ENCODE peak calls at places on chromosomes 16 and 17, in four cellular contexts. X is A549, Y is K562, L is HepG2. V is an unnamed sample.

GRCh38 chr16:70390774-70391173 is 44.1 kb downstream of the DDX19A start:
- DNase-seq in X (no peak), Y (no peak), L (no peak), V (no peak)

GRCh38 chr17:19812407-19812806 is 55.3 kb downstream of the ULK2 start:
- DNase-seq in X (no peak), Y (peak), L (no peak), V (no peak)

GRCh38 chr17:80598813-80599545 is 54.3 kb downstream of the RPTOR start:
- DNase-seq in X (no peak), Y (no peak), L (no peak), V (no peak)

GRCh38 chr17:70582777-70583176 is 413.4 kb downstream of the KCNJ2 start:
- DNase-seq in X (no peak), Y (no peak), L (no peak), V (no peak)

GRCh38 chr17:42399121-42399520 is 10.9 kb upstream of the STAT3 start:
- DNase-seq in X (no peak), Y (no peak), L (no peak), V (no peak)

GRCh38 chr17:80992077-80992947 is 671 bp downstream of the CHMP6 start:
- DNase-seq in X (no peak), Y (no peak), L (no peak), V (peak)

GRCh38 chr16:54136276-54136625 is 150.3 kb downstream of the IRX3 start:
- DNase-seq in X (no peak), Y (no peak), L (no peak), V (no peak)

GRCh38 chr16:2038359-2039285 is 9.0 kb downstream of the NTHL1 start:
- DNase-seq in X (no peak), Y (no peak), L (no peak), V (no peak)

GRCh38 chr16:50067290-50067853 is 1.6 kb downstream of the HEATR3 start:
- DNase-seq in X (peak), Y (peak), L (peak), V (no peak)

GRCh38 chr17:53571342-53571741 is 251.4 kb upstream of the KIF2B start:
- DNase-seq in X (no peak), Y (no peak), L (no peak), V (no peak)

GRCh38 chr16:89972244-89973234 is 24.0 kb downstream of the DEF8 start:
- DNase-seq in X (peak), Y (peak), L (peak), V (peak)

GRCh38 chr16:88855736-88856121 is 1.0 kb downstream of the GALNS start:
- DNase-seq in X (no peak), Y (no peak), L (no peak), V (no peak)

GRCh38 chr16:22007509-22008214 is at the start of gene MOSMO:
- DNase-seq in X (peak), Y (peak), L (peak), V (peak)

GRCh38 chr17:34485999-34486398 is 93.4 kb upstream of the TMEM132E start:
- DNase-seq in X (no peak), Y (no peak), L (no peak), V (no peak)

GRCh38 chr16:53504161-53504663 is 1.2 kb upstream of the AKTIP start:
- DNase-seq in X (no peak), Y (peak), L (no peak), V (peak)

GRCh38 chr17:75430159-75430748 is 24.8 kb upstream of the GRB2 start:
- DNase-seq in X (peak), Y (no peak), L (peak), V (peak)

GRCh38 chr17:7553356-7553755 is 4.5 kb downstream of the TNFSF12 start:
- DNase-seq in X (no peak), Y (peak), L (no peak), V (no peak)

GRCh38 chr17:797236-797635 is 15.1 kb downstream of the MRM3 start:
- DNase-seq in X (no peak), Y (no peak), L (no peak), V (no peak)

GRCh38 chr16:5032748-5033167 is 977 bp downstream of the NAGPA start:
- DNase-seq in X (no peak), Y (peak), L (peak), V (no peak)

GRCh38 chr17:3482851-3483250 is 7.1 kb downstream of the ASPA start:
- DNase-seq in X (no peak), Y (no peak), L (no peak), V (no peak)

GRCh38 chr17:74768069-74768762 is 7.9 kb downstream of the NAT9 start:
- DNase-seq in X (no peak), Y (no peak), L (no peak), V (no peak)

GRCh38 chr17:66764559-66764958 is 70.4 kb upstream of the CACNG5 start:
- DNase-seq in X (no peak), Y (no peak), L (no peak), V (no peak)

GRCh38 chr16:77965346-77965745 is 57.0 kb upstream of the CLEC3A start:
- DNase-seq in X (no peak), Y (no peak), L (no peak), V (no peak)

GRCh38 chr16:84836234-84836647 is 16.5 kb downstream of the CRISPLD2 start:
- DNase-seq in X (no peak), Y (no peak), L (no peak), V (peak)

GRCh38 chr17:29115906-29116651 is 64.1 kb downstream of the MYO18A start:
- DNase-seq in X (peak), Y (peak), L (peak), V (peak)

GRCh38 chr16:65038125-65038524 is 83.7 kb downstream of the CDH11 start:
- DNase-seq in X (no peak), Y (no peak), L (no peak), V (no peak)

GRCh38 chr17:2238432-2239169 is 65.0 kb downstream of the SMG6 start:
- DNase-seq in X (no peak), Y (no peak), L (no peak), V (no peak)

GRCh38 chr16:69166221-69166833 is 20.6 kb upstream of the SNTB2 start:
- DNase-seq in X (no peak), Y (no peak), L (no peak), V (no peak)

GRCh38 chr17:55264273-55264639 is 504 bp upstream of the HLF start:
- DNase-seq in X (no peak), Y (no peak), L (no peak), V (no peak)

GRCh38 chr17:67279115-67279514 is 34.1 kb upstream of the HELZ start:
- DNase-seq in X (no peak), Y (no peak), L (peak), V (no peak)

GRCh38 chr16:18931756-18932155 is 5.5 kb upstream of the SMG1 start:
- DNase-seq in X (no peak), Y (no peak), L (peak), V (no peak)

GRCh38 chr17:42188749-42189650 is 3.7 kb upstream of the HCRT start:
- DNase-seq in X (no peak), Y (no peak), L (no peak), V (no peak)

GRCh38 chr16:22008215-22009142 is 568 bp downstream of the MOSMO start:
- DNase-seq in X (peak), Y (peak), L (no peak), V (peak)

GRCh38 chr17:34420254-34420766 is 57.3 kb upstream of the CCL1 start:
- DNase-seq in X (peak), Y (peak), L (peak), V (peak)

GRCh38 chr16:2465653-2466415 is 5.3 kb upstream of the NTN3 start:
- DNase-seq in X (peak), Y (peak), L (no peak), V (peak)

GRCh38 chr17:75864448-75864871 is 9.3 kb upstream of the WBP2 start:
- DNase-seq in X (no peak), Y (peak), L (no peak), V (no peak)

GRCh38 chr17:4032738-4033137 is 68.5 kb upstream of the ATP2A3 start:
- DNase-seq in X (no peak), Y (no peak), L (no peak), V (peak)

GRCh38 chr17:71032746-71033273 is 863.5 kb downstream of the KCNJ2 start:
- DNase-seq in X (no peak), Y (no peak), L (no peak), V (peak)

GRCh38 chr17:5877948-5878347 is 192.2 kb upstream of the WSCD1 start:
- DNase-seq in X (no peak), Y (no peak), L (no peak), V (no peak)

GRCh38 chr16:58481931-58482330 is 18.0 kb upstream of the NDRG4 start:
- DNase-seq in X (no peak), Y (no peak), L (no peak), V (no peak)

GRCh38 chr16:48999034-48999433 is 282.6 kb downstream of the CBLN1 start:
- DNase-seq in X (no peak), Y (no peak), L (no peak), V (no peak)

GRCh38 chr16:48997946-48998345 is 283.7 kb downstream of the CBLN1 start:
- DNase-seq in X (no peak), Y (no peak), L (no peak), V (no peak)

GRCh38 chr16:49000594-49000993 is 281.0 kb downstream of the CBLN1 start:
- DNase-seq in X (no peak), Y (peak), L (no peak), V (peak)

GRCh38 chr16:48997081-48997615 is 284.5 kb downstream of the CBLN1 start:
- DNase-seq in X (no peak), Y (no peak), L (no peak), V (no peak)

DNA sequence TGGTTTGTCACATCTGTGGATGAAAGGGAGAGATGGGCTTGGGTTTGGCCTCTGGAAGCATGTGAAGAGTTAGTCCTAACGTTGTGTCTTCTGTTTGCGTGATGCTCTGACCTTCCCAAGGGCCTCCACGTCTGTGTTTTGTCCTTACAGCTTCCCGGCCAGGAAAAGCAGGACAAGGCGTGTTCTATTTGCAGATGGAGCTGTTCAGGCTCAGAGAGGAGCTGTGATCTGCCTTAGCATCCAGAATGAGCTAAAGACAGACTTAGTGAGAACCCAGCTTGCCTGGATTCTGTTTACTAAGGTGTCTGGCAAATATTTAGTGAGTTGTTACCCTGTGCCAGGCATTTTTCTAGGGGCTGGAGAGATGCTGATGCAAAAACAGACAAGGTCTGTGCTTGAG is 282.1 kb downstream of the CBLN1 start:
- DNase-seq in X (no peak), Y (no peak), L (no peak), V (no peak)
- TF ChIP-seq HMGXB4 in X (no peak), Y (no peak), L (no peak), V (no peak)

GRCh38 chr16:16116841-16117240 is 106.5 kb downstream of the ABCC6 start:
- DNase-seq in X (no peak), Y (no peak), L (no peak), V (no peak)
- TF ChIP-seq HMGXB4 in X (no peak), Y (no peak), L (no peak), V (no peak)

GRCh38 chr16:67858448-67858993 is 11.0 kb upstream of the CENPT start:
- DNase-seq in X (no peak), Y (no peak), L (no peak), V (no peak)

GRCh38 chr16:67860589-67861398 is 12.1 kb upstream of the EDC4 start:
- DNase-seq in X (no peak), Y (peak), L (no peak), V (no peak)

GRCh38 chr16:67855789-67856188 is 8.3 kb upstream of the CENPT start:
- DNase-seq in X (no peak), Y (no peak), L (no peak), V (no peak)

GRCh38 chr16:67856927-67857546 is 9.5 kb upstream of the CENPT start:
- DNase-seq in X (no peak), Y (no peak), L (no peak), V (no peak)

GRCh38 chr16:67857547-67858233 is 10.2 kb upstream of the CENPT start:
- DNase-seq in X (peak), Y (peak), L (peak), V (peak)
- TF ChIP-seq HMGXB4 in X (no peak), Y (no peak), L (peak), V (no peak)

GRCh38 chr17:49209061-49209571 is 1.3 kb downstream of the GNGT2 start:
- DNase-seq in X (no peak), Y (no peak), L (no peak), V (no peak)
- TF ChIP-seq HMGXB4 in X (no peak), Y (no peak), L (no peak), V (no peak)

DNA sequence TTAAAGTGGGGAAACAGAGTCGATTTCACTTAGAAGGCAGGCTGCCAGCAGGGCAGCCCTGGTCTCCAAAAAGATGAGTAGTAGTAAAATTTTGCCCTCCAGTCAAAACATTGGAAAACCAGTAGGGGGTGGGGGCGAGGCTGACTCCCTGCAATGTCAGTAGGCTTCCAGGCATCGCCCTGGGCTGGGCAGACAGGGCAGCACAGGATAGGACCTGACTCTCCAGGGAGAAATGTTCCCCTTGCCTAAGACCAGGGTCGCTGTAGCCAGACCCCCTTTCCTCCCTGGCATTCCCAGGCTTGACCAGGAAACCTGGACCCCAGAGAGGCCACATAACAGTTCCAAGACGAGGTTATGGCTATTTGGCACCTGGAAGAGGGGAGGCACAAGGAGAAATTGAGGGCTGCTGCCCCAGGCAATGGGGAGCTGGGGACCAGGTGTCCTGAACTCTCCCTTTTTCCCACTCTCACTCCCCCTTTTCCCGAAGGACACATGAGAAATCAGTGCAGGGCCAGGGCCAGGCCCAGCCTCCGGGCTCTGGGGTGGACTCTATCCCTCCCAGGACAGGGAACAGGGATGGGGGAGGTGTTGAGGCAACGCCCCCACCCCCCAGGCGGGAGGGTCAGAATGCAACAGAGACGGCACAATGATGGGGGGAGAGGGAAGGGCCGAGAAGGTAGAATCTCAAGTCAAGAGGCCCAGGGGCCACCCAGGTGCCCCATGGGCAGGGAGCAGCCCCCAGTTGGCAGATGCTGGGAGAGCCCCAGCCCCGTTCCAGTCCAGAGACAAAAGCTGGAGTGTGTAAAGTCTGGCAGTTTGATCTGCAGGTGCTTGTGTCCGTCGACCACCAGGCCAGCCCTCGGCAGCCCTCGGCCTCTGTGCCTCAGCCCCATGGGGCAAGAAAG is 4.5 kb upstream of the SAMD14 start:
- DNase-seq in X (no peak), Y (no peak), L (no peak), V (no peak)
- TF ChIP-seq HMGXB4 in X (no peak), Y (no peak), L (no peak), V (no peak)

GRCh38 chr17:62774338-62774737 is 33.8 kb downstream of the MARCHF10 start:
- DNase-seq in X (no peak), Y (no peak), L (no peak), V (no peak)

GRCh38 chr17:62780951-62781350 is 27.2 kb downstream of the MARCHF10 start:
- DNase-seq in X (no peak), Y (no peak), L (no peak), V (no peak)

GRCh38 chr17:62778990-62779681 is 29.0 kb downstream of the MARCHF10 start:
- DNase-seq in X (peak), Y (peak), L (peak), V (no peak)

GRCh38 chr17:62780273-62780672 is 27.8 kb downstream of the MARCHF10 start:
- DNase-seq in X (no peak), Y (no peak), L (no peak), V (no peak)

DNA sequence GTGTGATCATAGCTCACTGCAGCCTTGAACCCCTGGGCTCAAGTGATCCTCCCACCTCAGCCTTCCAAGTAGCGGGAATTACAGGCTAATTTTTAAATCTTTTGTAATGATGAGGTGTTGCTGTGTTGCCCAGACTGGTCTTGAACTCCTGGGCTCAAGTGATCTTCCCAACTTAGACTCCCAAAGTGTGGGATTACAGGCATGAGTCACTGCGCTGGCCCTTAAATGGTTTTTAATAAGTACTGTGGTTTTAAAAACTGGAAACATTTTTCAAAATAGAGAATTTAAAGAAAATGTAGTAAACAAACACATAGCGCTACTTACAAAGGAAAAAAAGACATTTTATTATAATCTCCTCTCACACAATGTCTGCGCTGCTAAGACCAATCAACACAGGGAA is 32.2 kb downstream of the MARCHF10 start:
- DNase-seq in X (no peak), Y (no peak), L (no peak), V (no peak)
- TF ChIP-seq HMGXB4 in X (no peak), Y (no peak), L (no peak), V (no peak)

GRCh38 chr16:91484-91883 is 13.5 kb downstream of the MPG start:
- DNase-seq in X (no peak), Y (no peak), L (no peak), V (no peak)
- TF ChIP-seq HMGXB4 in X (no peak), Y (no peak), L (no peak), V (no peak)

GRCh38 chr17:44916059-44916780 is 920 bp upstream of the GFAP start:
- DNase-seq in X (no peak), Y (no peak), L (peak), V (no peak)
- TF ChIP-seq HMGXB4 in X (no peak), Y (no peak), L (no peak), V (no peak)

V was measured in WTC11.